ENCODE peak calls at places on chromosomes 7 and 10, in ten cellular contexts. L is GM23248; V is thoracic aorta; C is AG04450; T is transverse colon; W is GM12865; S is mesendoderm; K is right cardiac atrium; O is spleen; G is CD4-positive, CD25-positive, alpha-beta regulatory T cell. J is an unnamed sample.

GRCh38 chr10:17062009-17062408 is 67.6 kb downstream of the CUBN start:
- DNase-seq in C (no peak), G (no peak), K (no peak), V (no peak), O (no peak), T (no peak), L (peak), W (no peak), S (no peak), J (no peak)

GRCh38 chr10:110444009-110444347 is 53.7 kb upstream of the DUSP5 start:
- DNase-seq in C (no peak), T (no peak), S (no peak), W (no peak), K (peak), G (no peak), V (no peak), L (no peak), O (no peak), J (no peak)

GRCh38 chr7:41881313-41882130 is 178.6 kb upstream of the INHBA start:
- DNase-seq in G (peak), O (peak), L (no peak), S (no peak), W (peak), C (no peak), K (peak), V (no peak), T (peak), J (peak)

GRCh38 chr7:27175005-27175625 is 995 bp upstream of the HOXA10 start:
- DNase-seq in S (peak), G (no peak), C (no peak), W (no peak), V (no peak), K (peak), O (peak), L (peak), T (peak), J (peak)

GRCh38 chr7:25894902-25895791 is 256.9 kb upstream of the NFE2L3 start:
- DNase-seq in L (peak), C (no peak), T (peak), V (no peak), O (peak), G (peak), W (peak), K (peak), S (peak), J (peak)

GRCh38 chr10:107425844-107426553 is 261.5 kb upstream of the SORCS1 start:
- DNase-seq in C (no peak), O (no peak), S (no peak), W (peak), L (no peak), K (no peak), G (no peak), V (no peak), T (no peak), J (no peak)

GRCh38 chr7:13032524-13032923 is 345.1 kb downstream of the ARL4A start:
- DNase-seq in T (no peak), K (no peak), L (no peak), V (no peak), C (no peak), W (no peak), O (no peak), G (no peak), S (peak), J (no peak)

GRCh38 chr7:3095046-3095445 is 51.4 kb upstream of the CARD11 start:
- DNase-seq in V (no peak), T (peak), W (peak), O (peak), C (no peak), G (peak), S (no peak), L (no peak), K (peak), J (no peak)

GRCh38 chr7:67450171-67450570 is 453.5 kb downstream of the TYW1 start:
- DNase-seq in W (no peak), V (no peak), C (no peak), S (no peak), T (no peak), O (peak), K (no peak), L (no peak), G (no peak), J (no peak)

GRCh38 chr7:50738932-50739331 is 43.8 kb downstream of the GRB10 start:
- DNase-seq in L (no peak), T (no peak), S (no peak), K (no peak), V (no peak), G (no peak), W (no peak), C (no peak), O (no peak), J (no peak)

GRCh38 chr7:159093351-159093971 is 51.2 kb downstream of the VIPR2 start:
- DNase-seq in T (peak), S (no peak), O (peak), G (no peak), V (no peak), K (peak), W (no peak), L (no peak), C (no peak), J (peak)

GRCh38 chr7:50068026-50068425 is 25.0 kb downstream of the ZPBP start:
- DNase-seq in G (no peak), W (peak), O (no peak), C (no peak), S (peak), L (peak), V (no peak), T (peak), K (no peak), J (no peak)

GRCh38 chr7:17371656-17372524 is 73.4 kb downstream of the AHR start:
- DNase-seq in T (no peak), O (no peak), L (peak), C (peak), S (peak), K (no peak), W (no peak), V (no peak), G (no peak), J (no peak)

GRCh38 chr10:6123467-6124042 is 34.7 kb downstream of the RBM17 start:
- DNase-seq in L (peak), T (no peak), V (no peak), K (no peak), S (no peak), C (no peak), O (no peak), G (no peak), W (peak), J (no peak)

GRCh38 chr7:157851501-157852067 is 514.8 kb downstream of the DNAJB6 start:
- DNase-seq in T (peak), G (peak), W (no peak), O (peak), S (peak), V (no peak), C (no peak), L (no peak), K (peak), J (peak)

GRCh38 chr10:17599089-17599488 is 18.1 kb downstream of the HACD1 start:
- DNase-seq in K (no peak), V (no peak), S (peak), T (no peak), L (peak), O (no peak), C (peak), G (no peak), W (peak), J (no peak)

GRCh38 chr10:43380610-43381222 is 9.3 kb downstream of the FXYD4 start:
- DNase-seq in T (no peak), S (no peak), V (no peak), W (no peak), C (no peak), K (no peak), G (no peak), L (peak), O (no peak), J (no peak)

GRCh38 chr10:61750943-61751471 is 88.3 kb downstream of the CABCOCO1 start:
- DNase-seq in L (peak), G (peak), V (no peak), W (peak), C (peak), S (peak), O (peak), T (peak), K (peak), J (peak)

GRCh38 chr10:86367339-86367951 is 850 bp upstream of the GRID1 start:
- DNase-seq in S (no peak), O (no peak), V (no peak), W (no peak), L (peak), C (no peak), G (no peak), T (no peak), K (peak), J (peak)

GRCh38 chr7:78576196-78576595 is 777.6 kb downstream of the PHTF2 start:
- DNase-seq in O (no peak), K (no peak), W (no peak), S (peak), L (peak), V (no peak), C (no peak), G (no peak), T (no peak), J (no peak)

GRCh38 chr7:97145068-97145467 is 27.6 kb downstream of the SDHAF3 start:
- DNase-seq in K (no peak), V (no peak), C (no peak), W (peak), L (peak), G (peak), S (no peak), O (no peak), T (no peak), J (no peak)

GRCh38 chr10:49385939-49386922 is 9.7 kb downstream of the DRGX start:
- DNase-seq in O (no peak), C (no peak), V (no peak), L (peak), K (no peak), S (no peak), G (no peak), T (no peak), W (no peak), J (no peak)

GRCh38 chr7:43758029-43758860 is at the start of gene BLVRA:
- DNase-seq in K (peak), O (peak), W (peak), L (peak), T (peak), V (no peak), G (peak), C (no peak), S (no peak), J (peak)
- H3K4me3 ChIP-seq in K (peak), O (peak), W (peak), L (peak), T (peak), V (peak), G (peak), C (peak), S (peak), J (peak)

DNA sequence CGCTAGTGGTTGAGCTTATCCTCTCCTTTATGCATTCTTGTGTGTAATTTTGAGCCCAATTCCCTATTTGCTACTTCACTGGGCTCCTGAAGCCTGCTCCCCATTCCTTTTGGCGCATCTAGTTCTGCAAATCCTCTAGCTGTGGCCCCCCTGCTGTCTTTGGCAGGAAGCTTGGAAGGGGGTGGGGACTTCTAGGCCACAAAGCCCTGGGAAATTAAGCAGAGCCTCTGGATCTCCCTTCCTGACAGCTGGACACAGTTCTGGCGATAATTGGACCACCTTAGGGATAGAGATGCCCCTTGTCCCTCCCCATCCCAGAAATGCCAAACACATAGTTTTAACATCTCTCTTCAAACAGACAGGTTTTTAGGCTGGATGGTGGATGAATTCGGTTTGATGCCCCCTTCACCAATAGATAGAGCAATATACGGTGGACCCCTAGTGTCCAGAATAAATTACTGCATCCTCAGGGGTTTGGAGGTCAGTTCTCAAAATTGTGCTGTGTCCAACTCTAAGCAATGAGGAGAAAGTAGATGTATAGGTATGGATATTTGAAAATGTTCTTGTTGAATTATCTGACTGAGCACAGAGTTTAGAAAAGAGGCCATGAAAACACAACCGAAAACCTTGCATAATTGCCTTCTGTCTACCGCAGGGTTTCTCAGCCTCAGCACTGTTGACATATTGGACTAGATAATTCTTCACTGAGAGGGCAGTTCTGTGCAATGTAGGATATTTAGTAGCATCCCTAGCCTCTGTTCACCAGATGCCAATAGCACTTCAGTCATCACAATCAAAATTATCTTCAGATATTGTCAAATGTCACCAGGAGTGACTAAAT is 75.5 kb downstream of the PAPSS2 start:
- DNase-seq in G (peak), T (no peak), V (no peak), O (no peak), S (peak), K (no peak), W (peak), C (peak), L (peak), J (no peak)
- H3K4me3 ChIP-seq in G (no peak), T (no peak), V (no peak), O (no peak), S (no peak), K (no peak), W (no peak), C (no peak), L (no peak), J (no peak)

DNA sequence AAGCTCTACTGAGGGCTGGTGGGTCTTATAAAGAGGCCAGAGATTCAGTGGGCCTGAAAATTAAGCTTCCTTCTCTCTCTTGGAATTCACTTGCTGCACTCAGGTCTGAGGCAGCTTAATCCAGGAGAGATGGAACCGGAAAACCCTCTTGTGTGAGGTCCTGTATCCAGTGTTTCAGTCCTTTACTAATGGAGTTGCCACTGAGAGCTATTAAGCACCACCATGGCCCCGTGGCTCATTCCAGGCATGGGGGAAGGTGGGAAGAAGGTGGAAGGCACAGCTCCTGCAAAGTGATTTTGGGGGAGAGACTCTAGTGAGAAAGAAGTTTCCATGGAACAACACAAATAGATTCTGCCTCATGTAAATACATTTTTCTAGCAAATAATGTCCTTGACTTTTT is 46.8 kb upstream of the FOXI2 start:
- DNase-seq in G (no peak), L (no peak), S (peak), W (no peak), V (no peak), K (no peak), O (no peak), T (no peak), C (no peak), J (no peak)
- H3K4me3 ChIP-seq in G (no peak), L (no peak), S (no peak), W (no peak), V (no peak), K (no peak), O (no peak), T (no peak), C (no peak), J (no peak)

GRCh38 chr7:117019786-117020604 is 66.7 kb downstream of the ST7 start:
- DNase-seq in G (no peak), K (peak), W (no peak), S (peak), L (peak), T (peak), C (peak), O (peak), V (peak), J (no peak)
- H3K4me3 ChIP-seq in G (no peak), K (peak), W (no peak), S (no peak), L (peak), T (peak), C (peak), O (no peak), V (peak), J (peak)

DNA sequence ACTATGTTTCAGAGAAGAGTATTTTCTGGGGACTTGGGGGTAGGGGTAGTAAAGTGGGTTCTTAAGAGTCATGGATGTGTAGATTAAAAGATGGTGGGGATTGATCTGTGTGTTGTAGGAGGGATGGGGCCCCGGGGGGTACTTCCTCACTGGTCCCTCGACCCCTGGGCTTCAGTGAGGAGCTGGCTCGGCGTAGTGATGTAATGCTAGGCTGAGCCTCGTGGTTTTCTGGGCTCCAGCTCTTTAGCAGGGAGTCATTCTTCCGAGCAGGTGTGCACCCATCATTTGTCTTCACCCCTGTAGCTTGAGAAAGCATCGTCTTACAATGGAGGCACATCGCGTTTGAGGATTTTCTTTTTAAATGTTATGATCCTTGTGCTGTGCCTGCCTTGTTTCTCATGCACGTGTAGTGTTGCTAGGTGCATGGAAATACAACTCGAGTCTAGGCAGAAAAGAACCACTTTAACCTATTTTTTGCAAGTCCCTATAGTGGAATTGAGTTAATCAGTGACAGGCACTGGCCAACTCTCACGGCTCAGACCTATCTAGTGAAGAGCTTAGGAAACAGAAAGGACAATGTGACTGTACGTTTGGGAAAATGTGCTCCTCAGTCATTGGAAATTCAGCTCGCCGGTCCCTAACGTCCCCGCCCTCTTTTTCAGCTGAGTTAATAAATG is 106.1 kb upstream of the BTBD16 start:
- DNase-seq in L (no peak), G (no peak), O (no peak), T (no peak), V (no peak), W (no peak), C (no peak), S (no peak), K (no peak), J (no peak)
- H3K4me3 ChIP-seq in L (no peak), G (no peak), O (no peak), T (no peak), V (no peak), W (no peak), C (no peak), S (no peak), K (no peak), J (no peak)

GRCh38 chr7:128785738-128786137 is 6.0 kb upstream of the CCDC136 start:
- DNase-seq in C (no peak), L (no peak), G (no peak), W (no peak), V (no peak), O (no peak), T (no peak), K (no peak), S (no peak), J (no peak)
- H3K4me3 ChIP-seq in C (no peak), L (no peak), G (no peak), W (no peak), V (no peak), O (no peak), T (no peak), K (no peak), S (no peak), J (no peak)

J was measured in upper lobe of right lung.